ENCODE peak calls at places on chromosomes 13 and 19, in six cellular contexts. One of them, this sample, is unnamed.

GRCh38 chr19:4338441-4339350 is at the start of gene STAP2:
- DNase-seq in GM23338: peak; percentile 80
- DNase-seq in endodermal cell: peak; percentile 80
- DNase-seq in thoracic aorta: no peak
- DNase-seq in HCT116: no peak
- DNase-seq in pancreas: peak; percentile 79
- DNase-seq in this sample: no peak

GRCh38 chr19:44626067-44626624 is 12.8 kb downstream of the IGSF23 start:
- DNase-seq in thoracic aorta: no peak
- DNase-seq in endodermal cell: no peak
- DNase-seq in pancreas: no peak
- DNase-seq in HCT116: peak; percentile 66
- DNase-seq in GM23338: no peak
- DNase-seq in this sample: no peak

GRCh38 chr19:29098863-29099481 is 114.0 kb downstream of the UQCRFS1 start:
- DNase-seq in GM23338: no peak
- DNase-seq in pancreas: no peak
- DNase-seq in thoracic aorta: peak; percentile 11
- DNase-seq in endodermal cell: no peak
- DNase-seq in HCT116: no peak
- DNase-seq in this sample: no peak

GRCh38 chr13:20182231-20182846 is 10.4 kb downstream of the GJB2 start:
- DNase-seq in HCT116: peak; percentile 57
- DNase-seq in thoracic aorta: no peak
- DNase-seq in pancreas: no peak
- DNase-seq in GM23338: peak; percentile 79
- DNase-seq in endodermal cell: peak; percentile 82
- DNase-seq in this sample: peak; percentile 32

GRCh38 chr13:86608739-86609138 is 809.5 kb upstream of the SLITRK6 start:
- DNase-seq in endodermal cell: no peak
- DNase-seq in GM23338: no peak
- DNase-seq in HCT116: no peak
- DNase-seq in pancreas: no peak
- DNase-seq in thoracic aorta: no peak
- DNase-seq in this sample: no peak

GRCh38 chr13:92407858-92408257 is 818.7 kb upstream of the GPC6 start:
- DNase-seq in thoracic aorta: no peak
- DNase-seq in HCT116: no peak
- DNase-seq in pancreas: no peak
- DNase-seq in GM23338: peak; percentile 41
- DNase-seq in endodermal cell: peak; percentile 68
- DNase-seq in this sample: no peak

GRCh38 chr13:51905787-51906186 is 44.0 kb downstream of the CCDC70 start:
- DNase-seq in pancreas: no peak
- DNase-seq in GM23338: no peak
- DNase-seq in HCT116: no peak
- DNase-seq in endodermal cell: no peak
- DNase-seq in thoracic aorta: no peak
- DNase-seq in this sample: no peak

GRCh38 chr19:32822916-32823746 is 46.4 kb downstream of the SLC7A9 start:
- DNase-seq in endodermal cell: no peak
- DNase-seq in pancreas: no peak
- DNase-seq in HCT116: no peak
- DNase-seq in thoracic aorta: no peak
- DNase-seq in GM23338: no peak
- DNase-seq in this sample: no peak

GRCh38 chr13:31328549-31329229 is 128.9 kb downstream of the B3GLCT start:
- DNase-seq in pancreas: no peak
- DNase-seq in thoracic aorta: no peak
- DNase-seq in endodermal cell: no peak
- DNase-seq in HCT116: no peak
- DNase-seq in GM23338: no peak
- DNase-seq in this sample: no peak

GRCh38 chr19:39409207-39409885 is 2.7 kb downstream of the ZFP36 start:
- DNase-seq in endodermal cell: peak; percentile 97
- DNase-seq in HCT116: peak; percentile 90
- DNase-seq in pancreas: peak; percentile 95
- DNase-seq in GM23338: peak; percentile 99
- DNase-seq in thoracic aorta: peak; percentile 69
- DNase-seq in this sample: peak; percentile 91

GRCh38 chr19:53057904-53058579 is 13.5 kb downstream of the ERVV-2 start:
- DNase-seq in GM23338: peak; percentile 97
- DNase-seq in thoracic aorta: no peak
- DNase-seq in endodermal cell: peak; percentile 88
- DNase-seq in HCT116: no peak
- DNase-seq in pancreas: no peak
- DNase-seq in this sample: no peak

GRCh38 chr13:113305208-113305607 is 8.2 kb downstream of the LAMP1 start:
- DNase-seq in pancreas: no peak
- DNase-seq in endodermal cell: no peak
- DNase-seq in GM23338: no peak
- DNase-seq in HCT116: no peak
- DNase-seq in thoracic aorta: no peak
- DNase-seq in this sample: no peak

GRCh38 chr19:43738780-43739211 is 16.0 kb downstream of the SMG9 start:
- DNase-seq in endodermal cell: peak; percentile 71
- DNase-seq in thoracic aorta: no peak
- DNase-seq in HCT116: no peak
- DNase-seq in pancreas: no peak
- DNase-seq in GM23338: no peak
- DNase-seq in this sample: no peak

GRCh38 chr19:41792513-41793413 is 3.6 kb upstream of the CEACAM3 start:
- DNase-seq in pancreas: peak; percentile 84
- DNase-seq in thoracic aorta: no peak
- DNase-seq in GM23338: peak; percentile 84
- DNase-seq in HCT116: peak; percentile 58
- DNase-seq in endodermal cell: peak; percentile 85
- DNase-seq in this sample: peak; percentile 64

GRCh38 chr13:50230365-50230978 is 215.2 kb downstream of the KCNRG start:
- DNase-seq in thoracic aorta: no peak
- DNase-seq in GM23338: no peak
- DNase-seq in endodermal cell: no peak
- DNase-seq in pancreas: no peak
- DNase-seq in HCT116: no peak
- DNase-seq in this sample: peak; percentile 29

GRCh38 chr13:30898721-30899188 is 7.3 kb upstream of the MEDAG start:
- DNase-seq in HCT116: no peak
- DNase-seq in endodermal cell: no peak
- DNase-seq in GM23338: no peak
- DNase-seq in pancreas: no peak
- DNase-seq in thoracic aorta: peak; percentile 48
- DNase-seq in this sample: no peak

GRCh38 chr13:101455863-101456262 is 3.4 kb downstream of the ITGBL1 start:
- DNase-seq in endodermal cell: no peak
- DNase-seq in HCT116: no peak
- DNase-seq in GM23338: peak; percentile 33
- DNase-seq in pancreas: no peak
- DNase-seq in thoracic aorta: no peak
- DNase-seq in this sample: no peak

GRCh38 chr19:7982651-7983099 is 22.8 kb downstream of the ELAVL1 start:
- DNase-seq in endodermal cell: no peak
- DNase-seq in HCT116: no peak
- DNase-seq in pancreas: peak; percentile 50
- DNase-seq in GM23338: no peak
- DNase-seq in thoracic aorta: no peak
- DNase-seq in this sample: no peak

GRCh38 chr13:94344126-94344863 is 135.2 kb downstream of the DCT start:
- DNase-seq in GM23338: peak; percentile 85
- DNase-seq in thoracic aorta: no peak
- DNase-seq in pancreas: no peak
- DNase-seq in HCT116: no peak
- DNase-seq in endodermal cell: no peak
- DNase-seq in this sample: no peak

DNA sequence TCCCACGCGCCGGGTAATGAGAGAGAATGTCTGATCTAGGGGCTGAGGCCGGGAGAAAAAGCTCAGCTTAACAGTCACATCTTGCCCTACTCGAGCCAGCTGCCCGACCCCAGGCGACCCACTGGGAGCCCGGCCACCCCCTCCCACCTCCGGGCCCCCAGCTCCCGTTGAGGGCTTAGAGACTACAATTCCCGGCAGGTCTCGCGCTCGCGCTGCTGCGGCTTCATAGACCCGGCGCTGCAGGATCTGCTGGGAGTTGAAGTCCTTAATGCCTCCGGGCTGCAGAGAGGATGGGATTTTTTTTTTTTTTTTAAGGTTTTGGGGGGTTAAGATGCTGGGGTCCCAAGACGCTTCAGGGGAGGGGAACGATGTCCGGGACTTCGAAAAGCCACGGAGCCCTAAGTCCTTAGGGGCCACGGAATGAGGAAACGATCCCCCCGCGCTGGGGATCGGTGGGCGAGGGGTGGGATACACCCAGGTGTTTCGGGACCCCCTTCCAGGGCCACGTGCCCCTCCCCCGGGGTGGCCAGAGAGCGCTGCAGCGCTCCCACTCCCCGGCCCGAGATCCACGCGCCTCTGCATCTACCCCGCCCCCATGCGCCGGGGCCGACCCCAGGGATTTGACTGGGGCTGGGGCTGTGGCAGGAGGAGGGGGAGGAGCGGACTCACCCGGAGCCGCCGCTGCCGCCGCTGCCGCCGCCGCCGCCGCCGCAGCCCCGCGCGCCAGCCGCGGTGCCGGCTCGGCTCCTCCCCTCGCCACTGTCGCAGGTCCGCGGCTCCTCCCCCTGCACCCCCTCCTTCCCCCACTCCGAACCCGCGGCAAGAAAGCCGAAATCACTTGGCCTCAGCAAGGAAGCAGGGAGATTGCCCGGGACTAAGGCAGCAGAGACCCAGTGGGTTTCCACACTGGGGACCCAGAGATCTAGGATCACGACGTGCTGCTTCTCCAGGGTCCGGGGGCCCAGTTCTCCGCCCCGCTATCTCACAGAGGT is at the start of gene SYT3:
- DNase-seq in GM23338: peak; percentile 91
- DNase-seq in pancreas: peak; percentile 69
- DNase-seq in endodermal cell: peak; percentile 88
- DNase-seq in HCT116: no peak
- DNase-seq in thoracic aorta: no peak
- DNase-seq in this sample: no peak
- H3K4me3 ChIP-seq in GM23338: peak within 1 kb of the TSS; percentile 90
- H3K4me3 ChIP-seq in pancreas: peak within 1 kb of the TSS; percentile 18
- H3K4me3 ChIP-seq in endodermal cell: peak within 1 kb of the TSS; percentile 74
- H3K4me3 ChIP-seq in HCT116: peak within 1 kb of the TSS; percentile 53
- H3K4me3 ChIP-seq in thoracic aorta: peak within 1 kb of the TSS; percentile 44
- H3K4me3 ChIP-seq in this sample: no peak within 1 kb of the TSS

GRCh38 chr19:47022140-47022536 is 2.5 kb downstream of the NPAS1 start:
- DNase-seq in pancreas: no peak
- DNase-seq in endodermal cell: peak; percentile 55
- DNase-seq in HCT116: no peak
- DNase-seq in thoracic aorta: no peak
- DNase-seq in GM23338: no peak
- DNase-seq in this sample: no peak

GRCh38 chr19:47020992-47021496 is 1.4 kb downstream of the NPAS1 start:
- DNase-seq in endodermal cell: peak; percentile 83
- DNase-seq in GM23338: peak; percentile 69
- DNase-seq in pancreas: peak; percentile 60
- DNase-seq in HCT116: no peak
- DNase-seq in thoracic aorta: no peak
- DNase-seq in this sample: no peak

GRCh38 chr19:47020132-47020805 is 632 bp downstream of the NPAS1 start:
- DNase-seq in GM23338: peak; percentile 78
- DNase-seq in pancreas: no peak
- DNase-seq in endodermal cell: peak; percentile 62
- DNase-seq in HCT116: no peak
- DNase-seq in thoracic aorta: no peak
- DNase-seq in this sample: no peak

GRCh38 chr19:47022541-47023447 is 3.2 kb downstream of the NPAS1 start:
- DNase-seq in GM23338: peak; percentile 58
- DNase-seq in pancreas: no peak
- DNase-seq in HCT116: no peak
- DNase-seq in thoracic aorta: no peak
- DNase-seq in endodermal cell: peak; percentile 71
- DNase-seq in this sample: no peak

DNA sequence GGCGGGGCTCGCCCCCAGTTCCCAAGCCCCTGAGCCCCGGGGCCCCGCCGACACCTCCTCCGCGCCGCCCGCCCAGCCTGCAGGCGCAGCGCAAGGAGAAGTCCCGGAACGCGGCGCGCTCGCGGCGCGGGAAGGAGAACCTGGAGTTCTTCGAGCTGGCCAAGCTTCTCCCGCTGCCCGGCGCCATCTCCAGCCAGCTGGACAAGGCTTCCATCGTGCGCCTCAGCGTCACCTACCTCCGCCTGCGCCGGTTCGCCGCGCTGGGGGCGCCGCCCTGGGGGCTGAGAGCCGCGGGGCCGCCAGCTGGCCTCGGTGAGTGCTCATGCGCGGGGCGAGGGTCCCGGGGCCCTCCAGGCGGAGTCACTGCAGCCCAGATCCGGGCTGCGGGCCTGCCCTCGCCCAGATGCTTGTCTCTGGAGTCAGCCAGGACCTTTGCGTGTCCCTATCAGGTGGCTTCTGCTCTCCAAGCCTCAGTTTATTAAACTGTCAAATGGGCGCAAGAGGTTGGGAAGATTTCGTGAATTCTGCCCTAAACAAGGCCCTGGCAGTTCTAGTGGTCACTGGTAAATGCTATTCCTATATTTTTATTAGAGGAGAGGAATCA is 2.0 kb downstream of the NPAS1 start:
- DNase-seq in thoracic aorta: no peak
- DNase-seq in pancreas: peak; percentile 61
- DNase-seq in endodermal cell: peak; percentile 85
- DNase-seq in HCT116: no peak
- DNase-seq in GM23338: peak; percentile 77
- DNase-seq in this sample: no peak
- H3K4me1 ChIP-seq in thoracic aorta: peaks cover 24% of the 10 kb centered on the region
- H3K4me1 ChIP-seq in pancreas: peaks cover 8% of the 10 kb centered on the region
- H3K4me1 ChIP-seq in endodermal cell: no peaks in the 10 kb centered on the region
- H3K4me1 ChIP-seq in HCT116: peaks cover 3% of the 10 kb centered on the region
- H3K4me1 ChIP-seq in GM23338: peaks cover 14% of the 10 kb centered on the region
- H3K4me1 ChIP-seq in this sample: peaks cover 29% of the 10 kb centered on the region

GRCh38 chr19:46299695-46300094 is 2.9 kb downstream of the HIF3A start:
- DNase-seq in HCT116: no peak
- DNase-seq in GM23338: no peak
- DNase-seq in endodermal cell: no peak
- DNase-seq in thoracic aorta: no peak
- DNase-seq in pancreas: no peak
- DNase-seq in this sample: no peak
- H3K4me3 ChIP-seq in HCT116: no peak overlapping the region
- H3K4me3 ChIP-seq in GM23338: no peak overlapping the region
- H3K4me3 ChIP-seq in endodermal cell: no peak overlapping the region
- H3K4me3 ChIP-seq in thoracic aorta: peak overlapping the region; percentile 72
- H3K4me3 ChIP-seq in pancreas: no peak overlapping the region
- H3K4me3 ChIP-seq in this sample: no peak overlapping the region

DNA sequence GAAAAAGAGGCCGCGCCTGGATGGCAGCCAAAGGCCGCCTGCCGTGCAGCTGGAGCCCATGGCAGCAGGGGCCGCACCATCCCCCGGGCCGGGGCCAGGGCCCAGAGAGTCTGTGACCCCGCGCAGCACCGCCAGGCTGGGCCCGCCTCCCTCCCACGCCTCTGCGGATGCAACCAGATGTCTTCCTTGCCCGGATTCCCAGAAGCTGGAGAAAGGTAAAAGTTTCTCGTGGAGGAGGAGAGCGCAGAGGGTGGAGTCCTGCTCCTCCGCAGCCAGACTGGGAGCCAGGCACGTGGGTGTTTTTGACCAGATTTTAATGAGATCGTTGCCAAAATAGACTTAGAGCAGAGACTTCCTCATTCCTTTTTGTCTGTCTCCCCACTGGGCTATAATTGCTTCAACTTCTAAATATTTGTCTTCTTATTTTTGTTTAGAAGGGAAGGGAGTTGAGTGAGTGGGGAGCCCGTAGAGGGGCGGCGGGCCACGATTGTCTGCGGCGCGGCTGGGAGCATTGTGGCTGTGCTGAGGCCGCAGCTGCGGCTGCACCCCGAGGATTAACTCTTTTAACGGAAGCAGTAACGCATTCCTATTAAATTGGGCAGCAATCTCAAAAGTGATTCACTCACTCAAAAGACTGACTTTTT is 22.8 kb upstream of the NDUFS7 start:
- DNase-seq in HCT116: no peak
- DNase-seq in endodermal cell: peak; percentile 55
- DNase-seq in GM23338: no peak
- DNase-seq in thoracic aorta: no peak
- DNase-seq in pancreas: peak; percentile 81
- DNase-seq in this sample: no peak
- H3K4me1 ChIP-seq in HCT116: peaks cover under 1% of the 10 kb centered on the region
- H3K4me1 ChIP-seq in endodermal cell: peaks cover 7% of the 10 kb centered on the region
- H3K4me1 ChIP-seq in GM23338: peaks cover 33% of the 10 kb centered on the region
- H3K4me1 ChIP-seq in thoracic aorta: peaks cover 57% of the 10 kb centered on the region
- H3K4me1 ChIP-seq in pancreas: no peaks in the 10 kb centered on the region
- H3K4me1 ChIP-seq in this sample: peaks cover 20% of the 10 kb centered on the region

This sample was measured in CD4-positive, CD25-positive, alpha-beta regulatory T cell.